ENCODE peak calls at places on chromosomes 4 and X, in eight cellular contexts. One of them, this sample, is unnamed.

GRCh38 chr4:88967883-88968316 is 89.1 kb downstream of the FAM13A start:
- DNase-seq in Caco-2: no peak
- DNase-seq in NCI-H1092 treated with DMSO at 0.1 percent for 48 hours: no peak
- DNase-seq in T-helper 17 cell: no peak
- DNase-seq in ACHN: no peak
- DNase-seq in EH: no peak
- DNase-seq in iPS DF 6.9: no peak
- DNase-seq in NCI-H748 treated with DMSO at 0.1 percent for 48 hours: peak
- DNase-seq in this sample: peak

GRCh38 chr4:123478859-123479345 is 82.3 kb downstream of the SPRY1 start:
- DNase-seq in Caco-2: peak
- DNase-seq in NCI-H1092 treated with DMSO at 0.1 percent for 48 hours: no peak
- DNase-seq in T-helper 17 cell: no peak
- DNase-seq in ACHN: no peak
- DNase-seq in EH: peak
- DNase-seq in iPS DF 6.9: no peak
- DNase-seq in NCI-H748 treated with DMSO at 0.1 percent for 48 hours: no peak
- DNase-seq in this sample: no peak

GRCh38 chr4:60724623-60725022 is 475.5 kb upstream of the ADGRL3 start:
- DNase-seq in Caco-2: peak
- DNase-seq in NCI-H1092 treated with DMSO at 0.1 percent for 48 hours: no peak
- DNase-seq in T-helper 17 cell: no peak
- DNase-seq in ACHN: peak
- DNase-seq in EH: peak
- DNase-seq in iPS DF 6.9: no peak
- DNase-seq in NCI-H748 treated with DMSO at 0.1 percent for 48 hours: no peak
- DNase-seq in this sample: no peak

GRCh38 chr4:79862842-79863241 is 210.2 kb downstream of the ANTXR2 start:
- DNase-seq in Caco-2: no peak
- DNase-seq in NCI-H1092 treated with DMSO at 0.1 percent for 48 hours: no peak
- DNase-seq in T-helper 17 cell: no peak
- DNase-seq in ACHN: no peak
- DNase-seq in EH: no peak
- DNase-seq in iPS DF 6.9: no peak
- DNase-seq in NCI-H748 treated with DMSO at 0.1 percent for 48 hours: no peak
- DNase-seq in this sample: no peak

GRCh38 chrX:115650449-115650848 is 89.5 kb downstream of the PLS3 start:
- DNase-seq in Caco-2: no peak
- DNase-seq in NCI-H1092 treated with DMSO at 0.1 percent for 48 hours: no peak
- DNase-seq in T-helper 17 cell: no peak
- DNase-seq in ACHN: no peak
- DNase-seq in EH: peak
- DNase-seq in iPS DF 6.9: no peak
- DNase-seq in NCI-H748 treated with DMSO at 0.1 percent for 48 hours: no peak
- DNase-seq in this sample: no peak

GRCh38 chr4:165992263-165992662 is 119.2 kb downstream of the TLL1 start:
- DNase-seq in Caco-2: no peak
- DNase-seq in NCI-H1092 treated with DMSO at 0.1 percent for 48 hours: no peak
- DNase-seq in T-helper 17 cell: no peak
- DNase-seq in ACHN: no peak
- DNase-seq in EH: peak
- DNase-seq in iPS DF 6.9: no peak
- DNase-seq in NCI-H748 treated with DMSO at 0.1 percent for 48 hours: no peak
- DNase-seq in this sample: no peak

GRCh38 chr4:169115897-169116254 is 105.8 kb upstream of the CBR4 start:
- DNase-seq in Caco-2: peak
- DNase-seq in NCI-H1092 treated with DMSO at 0.1 percent for 48 hours: no peak
- DNase-seq in T-helper 17 cell: no peak
- DNase-seq in ACHN: peak
- DNase-seq in EH: peak
- DNase-seq in iPS DF 6.9: no peak
- DNase-seq in NCI-H748 treated with DMSO at 0.1 percent for 48 hours: no peak
- DNase-seq in this sample: no peak

GRCh38 chr4:30696195-30696594 is 24.0 kb upstream of the PCDH7 start:
- DNase-seq in Caco-2: no peak
- DNase-seq in NCI-H1092 treated with DMSO at 0.1 percent for 48 hours: no peak
- DNase-seq in T-helper 17 cell: no peak
- DNase-seq in ACHN: no peak
- DNase-seq in EH: no peak
- DNase-seq in iPS DF 6.9: no peak
- DNase-seq in NCI-H748 treated with DMSO at 0.1 percent for 48 hours: no peak
- DNase-seq in this sample: no peak

GRCh38 chr4:71004281-71004851 is 10.9 kb downstream of the DCK start:
- DNase-seq in Caco-2: no peak
- DNase-seq in NCI-H1092 treated with DMSO at 0.1 percent for 48 hours: no peak
- DNase-seq in T-helper 17 cell: no peak
- DNase-seq in ACHN: no peak
- DNase-seq in EH: no peak
- DNase-seq in iPS DF 6.9: no peak
- DNase-seq in NCI-H748 treated with DMSO at 0.1 percent for 48 hours: no peak
- DNase-seq in this sample: no peak

GRCh38 chr4:53586121-53586816 is 5.0 kb downstream of the LNX1 start:
- DNase-seq in Caco-2: no peak
- DNase-seq in NCI-H1092 treated with DMSO at 0.1 percent for 48 hours: no peak
- DNase-seq in T-helper 17 cell: no peak
- DNase-seq in ACHN: no peak
- DNase-seq in EH: peak
- DNase-seq in iPS DF 6.9: no peak
- DNase-seq in NCI-H748 treated with DMSO at 0.1 percent for 48 hours: no peak
- DNase-seq in this sample: no peak

GRCh38 chrX:115972717-115973116 is 197.8 kb upstream of the AGTR2 start:
- DNase-seq in Caco-2: no peak
- DNase-seq in NCI-H1092 treated with DMSO at 0.1 percent for 48 hours: no peak
- DNase-seq in T-helper 17 cell: no peak
- DNase-seq in ACHN: no peak
- DNase-seq in EH: no peak
- DNase-seq in iPS DF 6.9: no peak
- DNase-seq in NCI-H748 treated with DMSO at 0.1 percent for 48 hours: no peak
- DNase-seq in this sample: no peak

GRCh38 chrX:40299502-40300118 is 201.9 kb upstream of the BCOR start:
- DNase-seq in Caco-2: no peak
- DNase-seq in NCI-H1092 treated with DMSO at 0.1 percent for 48 hours: no peak
- DNase-seq in T-helper 17 cell: no peak
- DNase-seq in ACHN: no peak
- DNase-seq in EH: no peak
- DNase-seq in iPS DF 6.9: no peak
- DNase-seq in NCI-H748 treated with DMSO at 0.1 percent for 48 hours: no peak
- DNase-seq in this sample: no peak

GRCh38 chr4:139950568-139950967 is 203.4 kb downstream of the MAML3 start:
- DNase-seq in Caco-2: no peak
- DNase-seq in NCI-H1092 treated with DMSO at 0.1 percent for 48 hours: no peak
- DNase-seq in T-helper 17 cell: no peak
- DNase-seq in ACHN: no peak
- DNase-seq in EH: peak
- DNase-seq in iPS DF 6.9: no peak
- DNase-seq in NCI-H748 treated with DMSO at 0.1 percent for 48 hours: no peak
- DNase-seq in this sample: no peak

GRCh38 chrX:115560211-115560977 is 580 bp upstream of the PLS3 start:
- DNase-seq in Caco-2: peak
- DNase-seq in NCI-H1092 treated with DMSO at 0.1 percent for 48 hours: no peak
- DNase-seq in T-helper 17 cell: no peak
- DNase-seq in ACHN: peak
- DNase-seq in EH: peak
- DNase-seq in iPS DF 6.9: no peak
- DNase-seq in NCI-H748 treated with DMSO at 0.1 percent for 48 hours: peak
- DNase-seq in this sample: no peak

GRCh38 chrX:116667760-116668159 is 205.0 kb upstream of the CT83 start:
- DNase-seq in Caco-2: no peak
- DNase-seq in NCI-H1092 treated with DMSO at 0.1 percent for 48 hours: no peak
- DNase-seq in T-helper 17 cell: no peak
- DNase-seq in ACHN: no peak
- DNase-seq in EH: no peak
- DNase-seq in iPS DF 6.9: no peak
- DNase-seq in NCI-H748 treated with DMSO at 0.1 percent for 48 hours: no peak
- DNase-seq in this sample: no peak

GRCh38 chr4:6989331-6989923 is 53.7 kb upstream of the TADA2B start:
- DNase-seq in Caco-2: no peak
- DNase-seq in NCI-H1092 treated with DMSO at 0.1 percent for 48 hours: no peak
- DNase-seq in T-helper 17 cell: no peak
- DNase-seq in ACHN: no peak
- DNase-seq in EH: no peak
- DNase-seq in iPS DF 6.9: no peak
- DNase-seq in NCI-H748 treated with DMSO at 0.1 percent for 48 hours: no peak
- DNase-seq in this sample: no peak

GRCh38 chr4:1469043-1469442 is 62.8 kb upstream of the NKX1-1 start:
- DNase-seq in Caco-2: no peak
- DNase-seq in NCI-H1092 treated with DMSO at 0.1 percent for 48 hours: no peak
- DNase-seq in T-helper 17 cell: no peak
- DNase-seq in ACHN: no peak
- DNase-seq in EH: no peak
- DNase-seq in iPS DF 6.9: no peak
- DNase-seq in NCI-H748 treated with DMSO at 0.1 percent for 48 hours: no peak
- DNase-seq in this sample: no peak

GRCh38 chr4:28682872-28683271 is 1822.2 kb downstream of the STIM2 start:
- DNase-seq in Caco-2: no peak
- DNase-seq in NCI-H1092 treated with DMSO at 0.1 percent for 48 hours: no peak
- DNase-seq in T-helper 17 cell: no peak
- DNase-seq in ACHN: no peak
- DNase-seq in EH: no peak
- DNase-seq in iPS DF 6.9: peak
- DNase-seq in NCI-H748 treated with DMSO at 0.1 percent for 48 hours: no peak
- DNase-seq in this sample: no peak

GRCh38 chr4:28225005-28225404 is 1364.4 kb downstream of the STIM2 start:
- DNase-seq in Caco-2: peak
- DNase-seq in NCI-H1092 treated with DMSO at 0.1 percent for 48 hours: peak
- DNase-seq in T-helper 17 cell: no peak
- DNase-seq in ACHN: peak
- DNase-seq in EH: peak
- DNase-seq in iPS DF 6.9: peak
- DNase-seq in NCI-H748 treated with DMSO at 0.1 percent for 48 hours: peak
- DNase-seq in this sample: no peak

GRCh38 chr4:142463195-142463594 is 382.9 kb downstream of the INPP4B start:
- DNase-seq in Caco-2: no peak
- DNase-seq in NCI-H1092 treated with DMSO at 0.1 percent for 48 hours: no peak
- DNase-seq in T-helper 17 cell: no peak
- DNase-seq in ACHN: no peak
- DNase-seq in EH: no peak
- DNase-seq in iPS DF 6.9: no peak
- DNase-seq in NCI-H748 treated with DMSO at 0.1 percent for 48 hours: no peak
- DNase-seq in this sample: no peak

GRCh38 chr4:84470204-84470785 is 28.8 kb downstream of the NKX6-1 start:
- DNase-seq in Caco-2: no peak
- DNase-seq in NCI-H1092 treated with DMSO at 0.1 percent for 48 hours: no peak
- DNase-seq in T-helper 17 cell: no peak
- DNase-seq in ACHN: peak
- DNase-seq in EH: peak
- DNase-seq in iPS DF 6.9: no peak
- DNase-seq in NCI-H748 treated with DMSO at 0.1 percent for 48 hours: no peak
- DNase-seq in this sample: no peak

GRCh38 chrX:41558531-41558930 is 111.4 kb downstream of the NYX start:
- DNase-seq in Caco-2: no peak
- DNase-seq in NCI-H1092 treated with DMSO at 0.1 percent for 48 hours: no peak
- DNase-seq in T-helper 17 cell: no peak
- DNase-seq in ACHN: peak
- DNase-seq in EH: peak
- DNase-seq in iPS DF 6.9: no peak
- DNase-seq in NCI-H748 treated with DMSO at 0.1 percent for 48 hours: no peak
- DNase-seq in this sample: no peak

GRCh38 chrX:35919536-35920309 is at the start of gene CFAP47:
- DNase-seq in Caco-2: no peak
- DNase-seq in NCI-H1092 treated with DMSO at 0.1 percent for 48 hours: peak
- DNase-seq in T-helper 17 cell: no peak
- DNase-seq in ACHN: no peak
- DNase-seq in EH: no peak
- DNase-seq in iPS DF 6.9: peak
- DNase-seq in NCI-H748 treated with DMSO at 0.1 percent for 48 hours: peak
- DNase-seq in this sample: peak

GRCh38 chr4:100461796-100462195 is 56.0 kb downstream of the EMCN start:
- DNase-seq in Caco-2: no peak
- DNase-seq in NCI-H1092 treated with DMSO at 0.1 percent for 48 hours: no peak
- DNase-seq in T-helper 17 cell: no peak
- DNase-seq in ACHN: no peak
- DNase-seq in EH: peak
- DNase-seq in iPS DF 6.9: no peak
- DNase-seq in NCI-H748 treated with DMSO at 0.1 percent for 48 hours: no peak
- DNase-seq in this sample: no peak

GRCh38 chrX:106035064-106035463 is 3.5 kb downstream of the SERPINA7 start:
- DNase-seq in Caco-2: no peak
- DNase-seq in NCI-H1092 treated with DMSO at 0.1 percent for 48 hours: no peak
- DNase-seq in T-helper 17 cell: no peak
- DNase-seq in ACHN: no peak
- DNase-seq in EH: no peak
- DNase-seq in iPS DF 6.9: no peak
- DNase-seq in NCI-H748 treated with DMSO at 0.1 percent for 48 hours: no peak
- DNase-seq in this sample: no peak

GRCh38 chr4:123674752-123675151 is 278.2 kb downstream of the SPRY1 start:
- DNase-seq in Caco-2: no peak
- DNase-seq in NCI-H1092 treated with DMSO at 0.1 percent for 48 hours: no peak
- DNase-seq in T-helper 17 cell: no peak
- DNase-seq in ACHN: no peak
- DNase-seq in EH: no peak
- DNase-seq in iPS DF 6.9: no peak
- DNase-seq in NCI-H748 treated with DMSO at 0.1 percent for 48 hours: no peak
- DNase-seq in this sample: no peak

GRCh38 chr4:176999943-177000543 is 207.3 kb upstream of the VEGFC start:
- DNase-seq in Caco-2: no peak
- DNase-seq in NCI-H1092 treated with DMSO at 0.1 percent for 48 hours: no peak
- DNase-seq in T-helper 17 cell: no peak
- DNase-seq in ACHN: no peak
- DNase-seq in EH: no peak
- DNase-seq in iPS DF 6.9: peak
- DNase-seq in NCI-H748 treated with DMSO at 0.1 percent for 48 hours: peak
- DNase-seq in this sample: no peak

GRCh38 chr4:119081542-119081859 is 54.1 kb upstream of the MYOZ2 start:
- DNase-seq in Caco-2: no peak
- DNase-seq in NCI-H1092 treated with DMSO at 0.1 percent for 48 hours: no peak
- DNase-seq in T-helper 17 cell: no peak
- DNase-seq in ACHN: no peak
- DNase-seq in EH: no peak
- DNase-seq in iPS DF 6.9: no peak
- DNase-seq in NCI-H748 treated with DMSO at 0.1 percent for 48 hours: no peak
- DNase-seq in this sample: no peak

GRCh38 chrX:56505866-56506265 is 57.6 kb upstream of the UBQLN2 start:
- DNase-seq in Caco-2: no peak
- DNase-seq in NCI-H1092 treated with DMSO at 0.1 percent for 48 hours: no peak
- DNase-seq in T-helper 17 cell: no peak
- DNase-seq in ACHN: no peak
- DNase-seq in EH: no peak
- DNase-seq in iPS DF 6.9: no peak
- DNase-seq in NCI-H748 treated with DMSO at 0.1 percent for 48 hours: no peak
- DNase-seq in this sample: no peak

GRCh38 chr4:38235338-38235737 is 275.1 kb downstream of the PTTG2 start:
- DNase-seq in Caco-2: no peak
- DNase-seq in NCI-H1092 treated with DMSO at 0.1 percent for 48 hours: no peak
- DNase-seq in T-helper 17 cell: no peak
- DNase-seq in ACHN: no peak
- DNase-seq in EH: peak
- DNase-seq in iPS DF 6.9: no peak
- DNase-seq in NCI-H748 treated with DMSO at 0.1 percent for 48 hours: no peak
- DNase-seq in this sample: no peak

GRCh38 chrX:14673764-14674163 is 144.4 kb downstream of the GLRA2 start:
- DNase-seq in Caco-2: no peak
- DNase-seq in NCI-H1092 treated with DMSO at 0.1 percent for 48 hours: peak
- DNase-seq in T-helper 17 cell: no peak
- DNase-seq in ACHN: peak
- DNase-seq in EH: peak
- DNase-seq in iPS DF 6.9: no peak
- DNase-seq in NCI-H748 treated with DMSO at 0.1 percent for 48 hours: no peak
- DNase-seq in this sample: peak

GRCh38 chrX:65643046-65643785 is 24.2 kb upstream of the MSN start:
- DNase-seq in Caco-2: no peak
- DNase-seq in NCI-H1092 treated with DMSO at 0.1 percent for 48 hours: no peak
- DNase-seq in T-helper 17 cell: no peak
- DNase-seq in ACHN: peak
- DNase-seq in EH: peak
- DNase-seq in iPS DF 6.9: no peak
- DNase-seq in NCI-H748 treated with DMSO at 0.1 percent for 48 hours: no peak
- DNase-seq in this sample: no peak

GRCh38 chrX:139890991-139891700 is 41.7 kb downstream of the ATP11C start:
- DNase-seq in Caco-2: no peak
- DNase-seq in NCI-H1092 treated with DMSO at 0.1 percent for 48 hours: no peak
- DNase-seq in T-helper 17 cell: no peak
- DNase-seq in ACHN: peak
- DNase-seq in EH: peak
- DNase-seq in iPS DF 6.9: no peak
- DNase-seq in NCI-H748 treated with DMSO at 0.1 percent for 48 hours: no peak
- DNase-seq in this sample: no peak

GRCh38 chr4:97836662-97837061 is 306.6 kb downstream of the STPG2 start:
- DNase-seq in Caco-2: no peak
- DNase-seq in NCI-H1092 treated with DMSO at 0.1 percent for 48 hours: no peak
- DNase-seq in T-helper 17 cell: no peak
- DNase-seq in ACHN: no peak
- DNase-seq in EH: no peak
- DNase-seq in iPS DF 6.9: no peak
- DNase-seq in NCI-H748 treated with DMSO at 0.1 percent for 48 hours: no peak
- DNase-seq in this sample: no peak